ENCODE peak calls at places on chromosomes 1 and 21, in four cellular contexts. Z is HCT116, F is adrenal gland, T is IMR-90. A is an unnamed sample.

GRCh38 chr1:196078691-196079090 is 529.5 kb downstream of the KCNT2 start:
- DNase-seq in Z (no peak), F (no peak), T (peak; percentile 18), A (no peak)

GRCh38 chr21:42733037-42733632 is 79.7 kb downstream of the PDE9A start:
- DNase-seq in Z (no peak), F (no peak), T (no peak), A (no peak)

GRCh38 chr1:109312246-109312645 is 5.4 kb upstream of the MYBPHL start:
- DNase-seq in Z (no peak), F (no peak), T (no peak), A (no peak)

GRCh38 chr1:25484096-25484495 is 53.4 kb downstream of the MACO1 start:
- DNase-seq in Z (no peak), F (peak; percentile 87), T (no peak), A (no peak)

GRCh38 chr1:233597489-233597901 is 16.4 kb upstream of the KCNK1 start:
- DNase-seq in Z (no peak), F (no peak), T (no peak), A (no peak)

GRCh38 chr1:246142320-246142893 is 364.7 kb downstream of the SMYD3 start:
- DNase-seq in Z (peak; percentile 87), F (no peak), T (peak; percentile 96), A (no peak)

GRCh38 chr1:17527036-17527914 is 12.2 kb upstream of the ARHGEF10L start:
- DNase-seq in Z (no peak), F (peak; percentile 54), T (peak; percentile 73), A (no peak)

GRCh38 chr1:175369696-175370095 is 177.1 kb upstream of the KIAA0040 start:
- DNase-seq in Z (no peak), F (no peak), T (no peak), A (no peak)

GRCh38 chr1:78673120-78673519 is 23.5 kb downstream of the IFI44 start:
- DNase-seq in Z (no peak), F (no peak), T (no peak), A (no peak)

GRCh38 chr1:234881893-234882771 is 246.5 kb downstream of the TOMM20 start:
- DNase-seq in Z (no peak), F (no peak), T (no peak), A (no peak)

GRCh38 chr1:229086091-229086490 is 184.8 kb upstream of the RAB4A start:
- DNase-seq in Z (no peak), F (no peak), T (no peak), A (no peak)

GRCh38 chr1:168676029-168676812 is 52.8 kb downstream of the DPT start:
- DNase-seq in Z (no peak), F (no peak), T (no peak), A (no peak)

GRCh38 chr21:36792505-36792967 is 93.6 kb downstream of the SIM2 start:
- DNase-seq in Z (no peak), F (peak; percentile 50), T (peak; percentile 54), A (no peak)

GRCh38 chr1:204420039-204421004 is 8.7 kb upstream of the PPP1R15B start:
- DNase-seq in Z (no peak), F (no peak), T (peak; percentile 22), A (no peak)

GRCh38 chr1:9561429-9561828 is 22.2 kb downstream of the SLC25A33 start:
- DNase-seq in Z (no peak), F (peak; percentile 52), T (peak; percentile 92), A (no peak)

GRCh38 chr1:19311931-19312781 is at the start of the genes AKR7A2 and SLC66A1:
- DNase-seq in Z (peak; percentile 73), F (peak; percentile 92), T (peak; percentile 89), A (peak; percentile 99)
- TF ChIP-seq POLR2A in Z (peak; percentile 91), F (peak; percentile 85), T (peak; percentile 81), A (peak; percentile 25)

DNA sequence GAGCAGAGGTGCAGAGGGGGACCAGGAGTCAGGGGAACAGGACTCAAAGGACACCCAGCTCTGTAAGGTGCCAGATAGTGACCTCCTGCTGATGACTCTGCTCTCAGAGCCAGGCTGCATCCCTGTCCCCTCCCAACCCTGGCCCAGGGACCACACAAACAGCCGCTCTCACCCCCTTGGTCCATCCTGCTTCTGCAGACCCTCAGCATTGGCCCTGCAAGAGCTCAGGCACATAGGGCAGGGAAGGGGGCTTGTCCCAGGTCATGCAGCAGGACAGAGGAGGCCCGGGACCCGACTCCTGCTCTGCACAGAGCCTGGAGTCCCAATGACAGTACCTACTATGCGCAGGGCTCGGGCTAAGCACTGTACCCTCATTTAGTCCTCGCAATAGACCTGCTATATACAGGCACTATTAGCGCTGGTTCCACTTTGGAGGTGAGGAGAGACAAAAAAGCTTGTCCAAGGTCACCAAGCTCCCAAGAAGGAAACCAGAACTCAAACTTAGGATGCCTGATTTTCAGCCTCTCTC is 15.7 kb downstream of the EPHA2 start:
- DNase-seq in Z (no peak), F (no peak), T (no peak), A (no peak)
- TF ChIP-seq CTCF in Z (no peak), F (no peak), T (no peak), A (no peak)

GRCh38 chr21:17682924-17683323 is 70.2 kb upstream of the BTG3 start:
- DNase-seq in Z (no peak), F (no peak), T (no peak), A (no peak)
- TF ChIP-seq POLR2A in Z (no peak), F (no peak), T (no peak), A (no peak)

GRCh38 chr1:108007070-108007469 is 42.1 kb upstream of the VAV3 start:
- DNase-seq in Z (no peak), F (no peak), T (no peak), A (no peak)
- TF ChIP-seq CTCF in Z (no peak), F (no peak), T (no peak), A (no peak)